ENCODE peak calls at places on chromosomes 12 and 14, in five cellular contexts. V is astrocyte of the spinal cord; P is activated CD8-positive, alpha-beta T cell treated with anti-CD3 and anti-CD28 coated beads for 36 hours; D is choroid plexus epithelial cell; C is lower leg skin. W is an unnamed sample.

GRCh38 chr14:64788706-64789105 is 84.5 kb downstream of the PLEKHG3 start:
- DNase-seq in V (peak; percentile 88), P (no peak), D (peak; percentile 96), C (no peak), W (no peak)

GRCh38 chr12:78115889-78116288 is 285.2 kb downstream of the NAV3 start:
- DNase-seq in V (no peak), P (no peak), D (no peak), C (no peak), W (no peak)

GRCh38 chr12:85874064-85874463 is at the start of gene NTS:
- DNase-seq in V (no peak), P (no peak), D (peak; percentile 21), C (no peak), W (no peak)

GRCh38 chr12:11805680-11806079 is 156.2 kb downstream of the ETV6 start:
- DNase-seq in V (no peak), P (no peak), D (no peak), C (no peak), W (no peak)

GRCh38 chr14:89065879-89066278 is 241.4 kb downstream of the TTC8 start:
- DNase-seq in V (no peak), P (no peak), D (no peak), C (no peak), W (no peak)

GRCh38 chr12:75606146-75606545 is 94.7 kb upstream of the KRR1 start:
- DNase-seq in V (no peak), P (no peak), D (no peak), C (no peak), W (no peak)

GRCh38 chr12:32896438-32897275 is at the start of gene PKP2:
- DNase-seq in V (peak; percentile 17), P (peak; percentile 46), D (peak; percentile 59), C (peak; percentile 87), W (peak; percentile 86)

GRCh38 chr14:65321370-65321875 is 91.1 kb upstream of the FUT8 start:
- DNase-seq in V (no peak), P (peak; percentile 50), D (no peak), C (no peak), W (no peak)

GRCh38 chr12:130222519-130223255 is 60.4 kb downstream of the FZD10 start:
- DNase-seq in V (no peak), P (no peak), D (no peak), C (no peak), W (no peak)

GRCh38 chr12:4490973-4491372 is 45.4 kb upstream of the FGF6 start:
- DNase-seq in V (no peak), P (no peak), D (no peak), C (no peak), W (no peak)

GRCh38 chr12:6326316-6326959 is 15.4 kb downstream of the TNFRSF1A start:
- DNase-seq in V (peak; percentile 59), P (peak; percentile 54), D (peak; percentile 82), C (no peak), W (no peak)

GRCh38 chr12:56001446-56002100 is 4.5 kb downstream of the SUOX start:
- DNase-seq in V (no peak), P (no peak), D (no peak), C (no peak), W (no peak)

GRCh38 chr12:25681580-25681979 is 128.5 kb upstream of the LMNTD1 start:
- DNase-seq in V (no peak), P (no peak), D (no peak), C (no peak), W (no peak)

GRCh38 chr12:14828896-14829295 is 14.4 kb downstream of the ART4 start:
- DNase-seq in V (peak; percentile 41), P (no peak), D (peak; percentile 77), C (no peak), W (no peak)

GRCh38 chr14:65585216-65585615 is 172.7 kb downstream of the FUT8 start:
- DNase-seq in V (no peak), P (no peak), D (no peak), C (no peak), W (no peak)

GRCh38 chr12:47272412-47273190 is 192.8 kb upstream of the AMIGO2 start:
- DNase-seq in V (no peak), P (no peak), D (peak; percentile 46), C (no peak), W (no peak)

GRCh38 chr12:29889737-29890136 is 106.0 kb upstream of the TMTC1 start:
- DNase-seq in V (peak; percentile 27), P (peak; percentile 44), D (peak; percentile 72), C (no peak), W (no peak)

GRCh38 chr12:89826468-89826867 is 117.8 kb upstream of the ATP2B1 start:
- DNase-seq in V (no peak), P (no peak), D (no peak), C (no peak), W (no peak)

GRCh38 chr12:89252284-89252683 is 100.0 kb downstream of the DUSP6 start:
- DNase-seq in V (peak; percentile 64), P (peak; percentile 7), D (peak; percentile 51), C (no peak), W (no peak)

GRCh38 chr12:116712458-116713303 is 25.2 kb downstream of the SPRING1 start:
- DNase-seq in V (no peak), P (no peak), D (no peak), C (no peak), W (no peak)

GRCh38 chr12:6084261-6084968 is 40.1 kb downstream of the VWF start:
- DNase-seq in V (peak; percentile 61), P (no peak), D (peak; percentile 77), C (peak; percentile 78), W (no peak)

GRCh38 chr12:106246891-106247730 is 709 bp downstream of the CKAP4 start:
- DNase-seq in V (peak; percentile 72), P (peak; percentile 60), D (peak; percentile 70), C (peak; percentile 91), W (peak; percentile 87)

DNA sequence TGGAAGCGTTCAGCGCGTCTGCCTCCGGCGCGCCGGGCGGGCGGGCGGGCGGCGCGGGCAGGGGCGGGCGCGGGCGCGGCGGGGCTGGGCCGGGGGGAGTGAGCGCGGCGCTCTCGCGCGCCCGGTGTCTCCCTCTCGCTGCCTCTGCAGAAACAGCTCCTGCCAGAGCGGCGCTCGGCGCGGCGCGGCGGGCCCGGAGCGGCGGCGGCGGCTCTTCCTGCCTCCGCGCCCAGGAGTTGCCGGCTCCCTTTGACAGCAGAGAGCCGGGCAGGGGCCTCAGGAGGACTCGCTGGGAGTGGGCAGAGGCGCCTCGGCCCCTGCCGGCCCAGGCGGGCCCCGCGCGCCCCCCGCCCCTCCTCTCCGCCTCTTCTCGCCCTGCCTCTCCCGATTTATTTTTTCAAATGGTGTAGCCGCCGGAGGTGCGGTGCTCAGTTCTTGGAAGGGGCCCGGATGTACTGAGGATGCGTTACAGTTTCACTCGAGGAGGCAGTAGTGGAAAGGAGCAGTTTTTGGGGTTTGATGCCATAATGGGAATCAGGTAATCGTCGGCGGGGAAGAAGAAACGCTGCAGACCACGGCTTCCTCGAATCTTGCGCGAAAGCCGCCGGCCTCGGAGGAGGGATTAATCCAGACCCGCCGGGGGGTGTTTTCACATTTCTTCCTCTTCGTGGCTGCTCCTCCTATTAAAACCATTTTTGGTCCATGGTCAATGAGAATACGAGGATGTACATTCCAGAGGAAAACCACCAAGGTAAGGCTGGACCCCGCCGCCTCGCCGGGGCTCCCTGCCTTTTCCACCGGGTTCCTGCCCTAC is at the start of gene CACNA1C:
- DNase-seq in V (peak; percentile 52), P (peak; percentile 45), D (peak; percentile 66), C (peak; percentile 86), W (peak; percentile 91)
- TF ChIP-seq CTCF in V (peak; percentile 35), P (no peak), D (peak; percentile 40), C (no peak), W (peak; percentile 62)

DNA sequence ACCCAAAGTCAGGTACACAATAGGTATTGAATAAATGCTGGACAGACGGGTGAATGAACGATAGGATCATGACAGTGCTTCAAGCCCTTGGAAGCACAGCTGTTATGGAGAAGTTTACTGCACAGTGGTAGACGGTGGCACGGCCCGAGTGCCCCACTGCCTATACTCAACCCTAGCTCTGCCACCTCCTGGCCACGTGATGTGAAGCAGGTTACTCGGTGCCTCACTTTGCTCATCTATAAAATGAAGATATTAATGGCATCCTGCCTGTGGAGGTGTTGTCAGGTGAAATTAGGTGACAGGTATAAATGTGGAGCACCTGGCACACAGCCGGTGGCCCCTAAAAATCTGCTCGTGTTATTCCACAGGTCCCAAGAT is 5.8 kb downstream of the ASB2 start:
- DNase-seq in V (no peak), P (peak; percentile 80), D (no peak), C (no peak), W (no peak)
- TF ChIP-seq CTCF in V (peak; percentile 36), P (peak; percentile 80), D (peak; percentile 50), C (no peak), W (peak; percentile 22)

GRCh38 chr14:49594347-49595089 is 4.2 kb upstream of the LRR1 start:
- DNase-seq in V (peak; percentile 59), P (no peak), D (peak; percentile 90), C (no peak), W (no peak)

GRCh38 chr14:49593016-49593415 is 5.7 kb upstream of the LRR1 start:
- DNase-seq in V (peak; percentile 33), P (no peak), D (peak; percentile 75), C (no peak), W (no peak)

GRCh38 chr14:49598182-49598478 is 610 bp upstream of the LRR1 start:
- DNase-seq in V (no peak), P (no peak), D (no peak), C (no peak), W (peak; percentile 59)

DNA sequence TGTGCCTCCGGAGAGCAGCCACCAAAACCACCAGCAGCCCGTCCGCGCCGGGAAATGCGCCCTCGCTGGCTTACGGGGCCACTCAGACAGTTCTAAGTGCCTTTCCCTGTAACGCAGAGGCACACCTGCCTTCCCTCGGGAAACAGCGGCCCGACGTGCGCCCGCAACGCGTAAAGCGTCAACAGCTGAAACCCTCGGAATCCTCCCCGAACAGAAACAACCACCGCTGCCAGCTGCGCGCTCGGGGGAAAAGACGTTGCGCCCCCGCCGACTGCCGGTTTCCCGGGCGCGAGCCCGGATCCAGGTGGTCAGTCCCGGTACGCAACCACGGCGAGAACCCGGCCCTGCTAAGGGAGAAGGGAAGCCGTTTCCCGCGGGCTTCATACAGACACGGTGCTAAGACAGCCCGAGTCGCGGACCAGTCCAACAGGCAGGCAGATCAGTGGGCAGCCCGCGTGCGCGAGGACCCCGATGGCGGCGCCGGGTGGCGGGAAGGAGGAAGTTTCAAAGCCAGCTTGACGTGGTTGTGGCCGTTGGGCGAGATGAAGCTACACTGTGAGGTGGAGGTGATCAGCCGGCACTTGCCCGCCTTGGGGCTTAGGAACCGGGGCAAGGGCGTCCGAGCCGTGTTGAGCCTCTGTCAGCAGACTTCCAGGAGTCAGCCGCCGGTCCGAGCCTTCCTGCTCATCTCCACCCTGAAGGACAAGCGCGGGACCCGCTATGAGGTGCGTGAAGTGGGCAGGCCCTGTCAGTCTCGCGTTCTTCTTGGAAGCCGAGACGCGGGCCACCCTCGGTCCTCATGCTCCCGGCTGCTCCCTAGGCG is at the start of gene LRR1:
- DNase-seq in V (peak; percentile 88), P (peak; percentile 89), D (peak; percentile 88), C (peak; percentile 97), W (peak; percentile 95)
- TF ChIP-seq CTCF in V (no peak), P (no peak), D (peak; percentile 1), C (no peak), W (peak; percentile 7)

GRCh38 chr14:51653096-51653814 is 1.5 kb downstream of the FRMD6 start:
- DNase-seq in V (peak; percentile 88), P (peak; percentile 14), D (peak; percentile 88), C (no peak), W (no peak)

GRCh38 chr14:51652168-51653095 is 722 bp downstream of the FRMD6 start:
- DNase-seq in V (peak; percentile 33), P (peak; percentile 58), D (no peak), C (peak; percentile 94), W (peak; percentile 86)

GRCh38 chr14:51651388-51652167 is at the start of gene FRMD6:
- DNase-seq in V (peak; percentile 95), P (peak; percentile 82), D (peak; percentile 93), C (peak; percentile 97), W (peak; percentile 94)

GRCh38 chr14:51654549-51654879 is 2.8 kb downstream of the FRMD6 start:
- DNase-seq in V (no peak), P (no peak), D (no peak), C (no peak), W (no peak)

GRCh38 chr14:51653855-51654548 is 2.3 kb downstream of the FRMD6 start:
- DNase-seq in V (peak; percentile 42), P (no peak), D (no peak), C (no peak), W (no peak)
- TF ChIP-seq CTCF in V (no peak), P (no peak), D (no peak), C (no peak), W (no peak)